ENCODE peak calls at places on chromosomes 4 and X, in five cellular contexts. One of them, this sample, is unnamed.

GRCh38 chrX:1411331-1411730 is 19.4 kb upstream of the SLC25A6 start:
- DNase-seq in activated CD4-positive, alpha-beta T cell treated with anti-CD3 and anti-CD28 coated beads for 24 hours: no peak
- DNase-seq in vagina: no peak
- DNase-seq in nucleus accumbens: no peak
- DNase-seq in mesendoderm: no peak
- DNase-seq in this sample: no peak

GRCh38 chr4:168587326-168588125 is 90.7 kb downstream of the PALLD start:
- DNase-seq in activated CD4-positive, alpha-beta T cell treated with anti-CD3 and anti-CD28 coated beads for 24 hours: no peak
- DNase-seq in vagina: no peak
- DNase-seq in nucleus accumbens: no peak
- DNase-seq in mesendoderm: peak
- DNase-seq in this sample: no peak

GRCh38 chr4:53651142-53651720 is 59.9 kb upstream of the LNX1 start:
- DNase-seq in activated CD4-positive, alpha-beta T cell treated with anti-CD3 and anti-CD28 coated beads for 24 hours: no peak
- DNase-seq in vagina: no peak
- DNase-seq in nucleus accumbens: no peak
- DNase-seq in mesendoderm: no peak
- DNase-seq in this sample: no peak

GRCh38 chrX:152895724-152896420 is 2.0 kb upstream of the ZNF185 start:
- DNase-seq in activated CD4-positive, alpha-beta T cell treated with anti-CD3 and anti-CD28 coated beads for 24 hours: no peak
- DNase-seq in vagina: no peak
- DNase-seq in nucleus accumbens: no peak
- DNase-seq in mesendoderm: no peak
- DNase-seq in this sample: no peak

GRCh38 chr4:92334716-92335350 is 31.1 kb downstream of the GRID2 start:
- DNase-seq in activated CD4-positive, alpha-beta T cell treated with anti-CD3 and anti-CD28 coated beads for 24 hours: no peak
- DNase-seq in vagina: no peak
- DNase-seq in nucleus accumbens: no peak
- DNase-seq in mesendoderm: no peak
- DNase-seq in this sample: no peak

GRCh38 chr4:62543002-62543401 is 1342.9 kb downstream of the ADGRL3 start:
- DNase-seq in activated CD4-positive, alpha-beta T cell treated with anti-CD3 and anti-CD28 coated beads for 24 hours: no peak
- DNase-seq in vagina: no peak
- DNase-seq in nucleus accumbens: no peak
- DNase-seq in mesendoderm: no peak
- DNase-seq in this sample: no peak

GRCh38 chrX:134460861-134461218 is 875 bp downstream of the HPRT1 start:
- DNase-seq in activated CD4-positive, alpha-beta T cell treated with anti-CD3 and anti-CD28 coated beads for 24 hours: no peak
- DNase-seq in vagina: no peak
- DNase-seq in nucleus accumbens: no peak
- DNase-seq in mesendoderm: peak
- DNase-seq in this sample: no peak

GRCh38 chr4:113637363-113637762 is 124.2 kb downstream of the CAMK2D start:
- DNase-seq in activated CD4-positive, alpha-beta T cell treated with anti-CD3 and anti-CD28 coated beads for 24 hours: no peak
- DNase-seq in vagina: no peak
- DNase-seq in nucleus accumbens: no peak
- DNase-seq in mesendoderm: no peak
- DNase-seq in this sample: no peak

GRCh38 chr4:71377561-71377960 is 38.7 kb downstream of the SLC4A4 start:
- DNase-seq in activated CD4-positive, alpha-beta T cell treated with anti-CD3 and anti-CD28 coated beads for 24 hours: no peak
- DNase-seq in vagina: no peak
- DNase-seq in nucleus accumbens: no peak
- DNase-seq in mesendoderm: no peak
- DNase-seq in this sample: no peak

GRCh38 chr4:102466298-102466697 is 34.9 kb upstream of the NFKB1 start:
- DNase-seq in activated CD4-positive, alpha-beta T cell treated with anti-CD3 and anti-CD28 coated beads for 24 hours: no peak
- DNase-seq in vagina: no peak
- DNase-seq in nucleus accumbens: no peak
- DNase-seq in mesendoderm: no peak
- DNase-seq in this sample: no peak

GRCh38 chr4:111330786-111331185 is 707.9 kb upstream of the PITX2 start:
- DNase-seq in activated CD4-positive, alpha-beta T cell treated with anti-CD3 and anti-CD28 coated beads for 24 hours: no peak
- DNase-seq in vagina: no peak
- DNase-seq in nucleus accumbens: no peak
- DNase-seq in mesendoderm: no peak
- DNase-seq in this sample: no peak

GRCh38 chr4:138650917-138651564 is 364.5 kb upstream of the NOCT start:
- DNase-seq in activated CD4-positive, alpha-beta T cell treated with anti-CD3 and anti-CD28 coated beads for 24 hours: no peak
- DNase-seq in vagina: no peak
- DNase-seq in nucleus accumbens: no peak
- DNase-seq in mesendoderm: peak
- DNase-seq in this sample: no peak

This sample was measured in progenitor cell of endocrine pancreas.